ENCODE peak calls at places on chromosome 4, in nine cellular contexts. One of them, this sample, is unnamed.

GRCh38 chr4:25760518-25761157 is 102.2 kb downstream of the SEL1L3 start:
- DNase-seq in left kidney: no peak
- DNase-seq in SW 1271: no peak
- DNase-seq in midbrain: no peak
- DNase-seq in foreskin melanocyte: no peak
- DNase-seq in NT2/D1: no peak
- DNase-seq in EH: peak; percentile 30
- DNase-seq in ascending aorta: no peak
- DNase-seq in HT-29: no peak
- DNase-seq in this sample: no peak

GRCh38 chr4:83516042-83516772 is 19.7 kb upstream of the GPAT3 start:
- DNase-seq in left kidney: no peak
- DNase-seq in SW 1271: no peak
- DNase-seq in midbrain: no peak
- DNase-seq in foreskin melanocyte: peak; percentile 97
- DNase-seq in NT2/D1: no peak
- DNase-seq in EH: peak; percentile 48
- DNase-seq in ascending aorta: no peak
- DNase-seq in HT-29: no peak
- DNase-seq in this sample: no peak

GRCh38 chr4:180665994-180666818 is 1577.0 kb upstream of the TENM3 start:
- DNase-seq in left kidney: peak; percentile 89
- DNase-seq in SW 1271: peak; percentile 47
- DNase-seq in midbrain: peak; percentile 58
- DNase-seq in foreskin melanocyte: peak; percentile 55
- DNase-seq in NT2/D1: peak; percentile 36
- DNase-seq in EH: peak; percentile 37
- DNase-seq in ascending aorta: no peak
- DNase-seq in HT-29: peak; percentile 27
- DNase-seq in this sample: peak; percentile 38

GRCh38 chr4:185542626-185543336 is 7.5 kb upstream of the PDLIM3 start:
- DNase-seq in left kidney: peak; percentile 93
- DNase-seq in SW 1271: no peak
- DNase-seq in midbrain: no peak
- DNase-seq in foreskin melanocyte: no peak
- DNase-seq in NT2/D1: no peak
- DNase-seq in EH: no peak
- DNase-seq in ascending aorta: no peak
- DNase-seq in HT-29: no peak
- DNase-seq in this sample: no peak

GRCh38 chr4:77021614-77022089 is 54.1 kb downstream of the CCNI start:
- DNase-seq in left kidney: no peak
- DNase-seq in SW 1271: no peak
- DNase-seq in midbrain: no peak
- DNase-seq in foreskin melanocyte: no peak
- DNase-seq in NT2/D1: no peak
- DNase-seq in EH: peak; percentile 94
- DNase-seq in ascending aorta: no peak
- DNase-seq in HT-29: no peak
- DNase-seq in this sample: no peak

GRCh38 chr4:87933337-87933736 is 42.2 kb upstream of the SPP1 start:
- DNase-seq in left kidney: no peak
- DNase-seq in SW 1271: no peak
- DNase-seq in midbrain: no peak
- DNase-seq in foreskin melanocyte: no peak
- DNase-seq in NT2/D1: no peak
- DNase-seq in EH: no peak
- DNase-seq in ascending aorta: no peak
- DNase-seq in HT-29: no peak
- DNase-seq in this sample: no peak

GRCh38 chr4:147927377-147928137 is 195.7 kb downstream of the ARHGAP10 start:
- DNase-seq in left kidney: peak; percentile 18
- DNase-seq in SW 1271: no peak
- DNase-seq in midbrain: no peak
- DNase-seq in foreskin melanocyte: no peak
- DNase-seq in NT2/D1: no peak
- DNase-seq in EH: peak; percentile 57
- DNase-seq in ascending aorta: no peak
- DNase-seq in HT-29: no peak
- DNase-seq in this sample: no peak

GRCh38 chr4:14908635-14909034 is 93.6 kb upstream of the CPEB2 start:
- DNase-seq in left kidney: no peak
- DNase-seq in SW 1271: no peak
- DNase-seq in midbrain: no peak
- DNase-seq in foreskin melanocyte: no peak
- DNase-seq in NT2/D1: no peak
- DNase-seq in EH: no peak
- DNase-seq in ascending aorta: no peak
- DNase-seq in HT-29: peak; percentile 44
- DNase-seq in this sample: no peak

GRCh38 chr4:5717449-5718158 is 6.6 kb downstream of the EVC start:
- DNase-seq in left kidney: no peak
- DNase-seq in SW 1271: no peak
- DNase-seq in midbrain: no peak
- DNase-seq in foreskin melanocyte: no peak
- DNase-seq in NT2/D1: no peak
- DNase-seq in EH: no peak
- DNase-seq in ascending aorta: no peak
- DNase-seq in HT-29: no peak
- DNase-seq in this sample: no peak

GRCh38 chr4:25184056-25184455 is 23.8 kb upstream of the SEPSECS start:
- DNase-seq in left kidney: no peak
- DNase-seq in SW 1271: no peak
- DNase-seq in midbrain: no peak
- DNase-seq in foreskin melanocyte: no peak
- DNase-seq in NT2/D1: no peak
- DNase-seq in EH: peak; percentile 23
- DNase-seq in ascending aorta: no peak
- DNase-seq in HT-29: no peak
- DNase-seq in this sample: no peak